ENCODE peak calls at places on chromosomes 3 and 15, in ten cellular contexts. Q is left ventricle myocardium inferior, L is epithelial cell of esophagus, A is mammary epithelial cell, V is upper lobe of left lung, Z is retinal pigment epithelial cell, X is transverse colon, F is right lobe of liver, G is PC-3, W is psoas muscle. P is an unnamed sample.

GRCh38 chr3:120561251-120562045 is 34.7 kb upstream of the NDUFB4 start:
- DNase-seq in Q (peak; percentile 66), L (peak; percentile 71), A (peak; percentile 34), V (no peak), Z (no peak), X (peak; percentile 77), F (peak; percentile 75), G (peak; percentile 84), W (peak; percentile 65), P (no peak)

GRCh38 chr3:110344897-110345767 is 726.5 kb upstream of the NECTIN3 start:
- DNase-seq in Q (no peak), L (no peak), A (no peak), V (no peak), Z (no peak), X (no peak), F (no peak), G (no peak), W (no peak), P (peak; percentile 99)

GRCh38 chr3:48952510-48953118 is 34.0 kb downstream of the ARIH2 start:
- DNase-seq in Q (no peak), L (peak; percentile 46), A (peak; percentile 33), V (no peak), Z (no peak), X (peak; percentile 70), F (no peak), G (peak; percentile 59), W (no peak), P (no peak)

GRCh38 chr3:170589113-170589512 is 3.2 kb upstream of the SLC7A14 start:
- DNase-seq in Q (no peak), L (no peak), A (no peak), V (no peak), Z (peak; percentile 62), X (no peak), F (no peak), G (no peak), W (no peak), P (no peak)

GRCh38 chr3:67719333-67719732 is 64.9 kb upstream of the SUCLG2 start:
- DNase-seq in Q (no peak), L (peak; percentile 14), A (peak; percentile 21), V (no peak), Z (no peak), X (no peak), F (no peak), G (peak; percentile 74), W (no peak), P (no peak)

GRCh38 chr3:173618703-173619102 is 221.2 kb downstream of the NLGN1 start:
- DNase-seq in Q (peak; percentile 18), L (no peak), A (no peak), V (no peak), Z (no peak), X (no peak), F (no peak), G (no peak), W (no peak), P (no peak)

GRCh38 chr3:194166682-194167479 is 30.9 kb downstream of the HES1 start:
- DNase-seq in Q (peak; percentile 35), L (no peak), A (no peak), V (no peak), Z (no peak), X (no peak), F (no peak), G (no peak), W (no peak), P (no peak)

GRCh38 chr3:143199998-143200909 is 80.7 kb downstream of the CHST2 start:
- DNase-seq in Q (no peak), L (no peak), A (no peak), V (no peak), Z (peak; percentile 58), X (no peak), F (no peak), G (no peak), W (no peak), P (no peak)

GRCh38 chr15:78315686-78316085 is 16.3 kb upstream of the SKIC8 start:
- DNase-seq in Q (no peak), L (peak; percentile 42), A (no peak), V (no peak), Z (no peak), X (peak; percentile 54), F (no peak), G (peak; percentile 16), W (no peak), P (no peak)

GRCh38 chr3:159765025-159765859 is 223.4 kb upstream of the IL12A start:
- DNase-seq in Q (peak; percentile 70), L (peak; percentile 98), A (peak; percentile 98), V (peak; percentile 91), Z (peak; percentile 85), X (peak; percentile 66), F (peak; percentile 64), G (peak; percentile 99), W (peak; percentile 84), P (peak; percentile 86)

DNA sequence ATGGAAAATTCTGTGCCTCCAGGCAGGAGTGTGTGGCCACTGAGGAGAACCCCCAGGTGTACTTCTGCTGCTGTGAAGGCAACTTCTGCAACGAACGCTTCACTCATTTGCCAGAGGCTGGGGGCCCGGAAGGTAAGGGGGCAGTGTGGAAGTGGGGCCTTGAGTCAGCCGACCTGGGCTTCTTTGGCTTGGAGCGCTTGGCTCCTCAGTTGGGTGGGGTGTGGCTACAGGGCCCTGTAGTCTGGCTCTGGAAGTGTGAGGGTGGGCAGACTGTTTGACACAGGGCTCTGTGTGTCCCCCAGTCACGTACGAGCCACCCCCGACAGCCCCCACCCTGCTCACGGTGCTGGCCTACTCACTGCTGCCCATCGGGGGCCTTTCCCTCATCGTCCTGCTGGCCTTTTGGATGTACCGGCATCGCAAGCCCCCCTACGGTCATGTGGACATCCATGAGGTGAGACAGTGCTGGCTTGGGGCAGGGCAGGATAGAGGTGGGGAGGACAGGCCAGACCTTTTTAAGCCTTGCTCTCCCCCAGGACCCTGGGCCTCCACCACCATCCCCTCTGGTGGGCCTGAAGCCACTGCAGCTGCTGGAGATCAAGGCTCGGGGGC is 18.2 kb upstream of the EXOG start:
- DNase-seq in Q (no peak), L (no peak), A (no peak), V (peak; percentile 66), Z (no peak), X (no peak), F (no peak), G (no peak), W (no peak), P (no peak)
- H3K4me3 ChIP-seq in Q (no peak overlapping the region), L (no peak overlapping the region), A (no peak overlapping the region), V (no peak overlapping the region), Z (no peak overlapping the region), X (no peak overlapping the region), F (no peak overlapping the region), G (no peak overlapping the region), W (no peak overlapping the region), P (no peak overlapping the region)

DNA sequence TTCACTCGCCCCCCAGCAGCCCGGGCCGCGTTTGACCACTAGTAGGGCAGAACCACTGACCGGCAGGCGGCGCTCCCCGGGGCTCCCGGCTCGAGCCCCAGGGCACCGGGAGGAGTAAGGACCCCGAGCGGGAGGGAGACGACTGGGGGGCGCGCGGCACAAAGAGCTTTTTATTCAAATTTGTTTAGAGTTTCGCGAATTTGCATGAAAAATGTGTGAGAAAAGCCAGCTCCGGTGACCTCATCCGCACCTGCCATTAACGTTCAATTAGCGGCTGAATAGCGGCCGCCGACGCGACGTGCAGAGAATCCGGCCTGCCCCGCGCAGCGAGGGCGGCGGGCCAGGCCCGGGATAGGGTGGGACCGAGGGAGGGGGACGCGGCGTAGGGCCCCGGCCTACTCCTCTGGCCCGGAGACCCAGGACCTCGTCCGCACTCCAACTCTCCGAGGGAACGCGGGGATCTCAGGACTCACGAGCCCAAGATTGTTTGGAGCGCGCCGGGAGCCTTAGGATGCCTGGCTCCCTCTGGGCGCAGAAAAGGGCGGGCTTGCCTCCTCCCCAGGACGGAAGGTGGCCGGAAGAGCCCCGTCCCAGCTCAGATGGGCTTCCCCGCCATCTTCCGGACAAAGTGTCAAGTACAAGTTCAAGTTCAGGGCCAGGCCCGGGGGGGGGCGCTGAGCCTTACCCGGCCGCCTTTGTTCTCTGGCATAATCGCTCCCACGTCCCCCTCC is 64.9 kb upstream of the POLG start:
- DNase-seq in Q (no peak), L (peak; percentile 54), A (no peak), V (peak; percentile 87), Z (no peak), X (peak; percentile 21), F (no peak), G (peak; percentile 57), W (no peak), P (no peak)
- TF ChIP-seq CTCF in Q (peak; percentile 8), L (peak; percentile 37), A (peak; percentile 57), V (no peak), Z (peak; percentile 52), X (no peak), F (no peak), G (peak; percentile 58), W (no peak), P (peak; percentile 49)

GRCh38 chr3:82739390-82739789 is 977.9 kb upstream of the GBE1 start:
- DNase-seq in Q (no peak), L (no peak), A (no peak), V (no peak), Z (no peak), X (no peak), F (no peak), G (peak; percentile 34), W (no peak), P (no peak)
- H3K4me3 ChIP-seq in Q (no peak overlapping the region), L (no peak overlapping the region), A (no peak overlapping the region), V (no peak overlapping the region), Z (no peak overlapping the region), X (no peak overlapping the region), F (no peak overlapping the region), G (no peak overlapping the region), W (no peak overlapping the region), P (no peak overlapping the region)

GRCh38 chr15:40338041-40338657 is 2.6 kb downstream of the CCDC9B start:
- DNase-seq in Q (peak; percentile 79), L (peak; percentile 73), A (peak; percentile 66), V (no peak), Z (no peak), X (peak; percentile 81), F (no peak), G (peak; percentile 73), W (peak; percentile 70), P (no peak)
- TF ChIP-seq CTCF in Q (peak; percentile 77), L (peak; percentile 74), A (peak; percentile 86), V (peak; percentile 84), Z (peak; percentile 82), X (peak; percentile 77), F (peak; percentile 70), G (peak; percentile 90), W (peak; percentile 50), P (peak; percentile 80)

GRCh38 chr15:59646271-59646670 is 11.0 kb downstream of the GTF2A2 start:
- DNase-seq in Q (no peak), L (no peak), A (no peak), V (no peak), Z (no peak), X (no peak), F (no peak), G (no peak), W (no peak), P (no peak)
- H3K4me3 ChIP-seq in Q (no peak overlapping the region), L (no peak overlapping the region), A (no peak overlapping the region), V (no peak overlapping the region), Z (no peak overlapping the region), X (no peak overlapping the region), F (no peak overlapping the region), G (no peak overlapping the region), W (no peak overlapping the region), P (no peak overlapping the region)